ENCODE peak calls at places on chromosomes 3 and 15, in nine cellular contexts. L is stomach; R is right lobe of liver; X is Panc1; Z is breast epithelium; S is hepatocyte; Y is cardiac muscle cell; V is CD4-positive, CD25-positive, alpha-beta regulatory T cell; F is foreskin keratinocyte. J is an unnamed sample.

GRCh38 chr3:8987673-8988655 is 24.7 kb upstream of the RAD18 start:
- DNase-seq in L (peak; percentile 76), R (no peak), X (no peak), Z (peak; percentile 68), S (peak; percentile 82), Y (peak; percentile 74), V (peak; percentile 58), F (no peak), J (peak; percentile 19)

GRCh38 chr15:76973362-76973743 is 21.6 kb upstream of the PSTPIP1 start:
- DNase-seq in L (no peak), R (no peak), X (peak; percentile 15), Z (no peak), S (no peak), Y (peak; percentile 72), V (peak; percentile 45), F (no peak), J (peak; percentile 37)

GRCh38 chr15:42273099-42273899 is at the start of the genes GANC and TMEM87A:
- DNase-seq in L (peak; percentile 98), R (peak; percentile 99), X (peak; percentile 97), Z (peak; percentile 96), S (peak; percentile 99), Y (peak; percentile 99), V (peak; percentile 94), F (peak; percentile 96), J (peak; percentile 92)

GRCh38 chr15:32908135-32908801 is 190.5 kb downstream of the GREM1 start:
- DNase-seq in L (no peak), R (no peak), X (no peak), Z (no peak), S (peak; percentile 7), Y (peak; percentile 81), V (no peak), F (no peak), J (no peak)

GRCh38 chr3:133934073-133934970 is 38.6 kb upstream of the RAB6B start:
- DNase-seq in L (peak; percentile 47), R (no peak), X (no peak), Z (no peak), S (peak; percentile 40), Y (no peak), V (no peak), F (no peak), J (no peak)

GRCh38 chr3:116474356-116475200 is 29.3 kb upstream of the LSAMP start:
- DNase-seq in L (no peak), R (no peak), X (no peak), Z (no peak), S (no peak), Y (no peak), V (no peak), F (no peak), J (no peak)

GRCh38 chr3:102866845-102867244 is 432.0 kb downstream of the ZPLD1 start:
- DNase-seq in L (no peak), R (no peak), X (no peak), Z (no peak), S (no peak), Y (no peak), V (no peak), F (no peak), J (no peak)

GRCh38 chr15:98657721-98658120 is 9.4 kb downstream of the IGF1R start:
- DNase-seq in L (no peak), R (no peak), X (no peak), Z (no peak), S (no peak), Y (no peak), V (no peak), F (peak; percentile 68), J (no peak)

GRCh38 chr3:45688194-45688881 is 858 bp upstream of the SACM1L start:
- DNase-seq in L (no peak), R (no peak), X (no peak), Z (no peak), S (peak; percentile 61), Y (peak; percentile 35), V (no peak), F (no peak), J (no peak)

GRCh38 chr3:11288786-11289637 is 16.8 kb downstream of the ATG7 start:
- DNase-seq in L (no peak), R (no peak), X (peak; percentile 87), Z (no peak), S (peak; percentile 47), Y (peak; percentile 96), V (no peak), F (peak; percentile 94), J (no peak)
- H3K4me1 ChIP-seq in L (peaks cover 24% of the 10 kb centered on the region), R (no peaks in the 10 kb centered on the region), X (peaks cover 36% of the 10 kb centered on the region), Z (peaks cover 17% of the 10 kb centered on the region), S (peaks cover 16% of the 10 kb centered on the region), Y (peaks cover 9% of the 10 kb centered on the region), V (peaks cover 46% of the 10 kb centered on the region), F (peaks cover 46% of the 10 kb centered on the region), J (peaks cover 24% of the 10 kb centered on the region)

GRCh38 chr3:30632065-30632464 is 25.7 kb downstream of the TGFBR2 start:
- DNase-seq in L (no peak), R (no peak), X (no peak), Z (no peak), S (no peak), Y (peak; percentile 49), V (no peak), F (no peak), J (no peak)
- H3K27ac ChIP-seq in L (peak overlapping the region; percentile 73), R (peak overlapping the region; percentile 92), X (no peak overlapping the region), Z (peak overlapping the region; percentile 49), S (peak overlapping the region; percentile 32), Y (no peak overlapping the region), V (peak overlapping the region; percentile 82), F (no peak overlapping the region), J (peak overlapping the region; percentile 61)

DNA sequence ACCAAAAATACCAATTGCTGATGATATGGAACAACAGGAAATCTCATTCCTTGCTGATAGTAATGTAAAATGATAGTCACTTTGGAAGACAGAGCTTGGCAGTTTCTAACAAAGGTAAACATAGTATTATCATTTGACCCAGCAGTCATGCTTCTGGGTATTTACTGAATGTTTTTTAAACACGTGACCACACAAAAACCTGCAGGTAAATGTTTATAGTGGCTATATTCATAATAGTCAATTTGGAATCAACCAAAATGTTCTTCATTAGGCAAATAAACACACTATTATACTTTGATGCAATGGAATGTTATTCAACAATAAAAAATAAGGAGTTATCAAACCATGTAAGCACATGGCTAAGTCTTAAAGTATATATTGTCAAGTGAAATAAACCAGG is 24.1 kb upstream of the GOLGA8A start:
- DNase-seq in L (no peak), R (no peak), X (no peak), Z (no peak), S (no peak), Y (no peak), V (no peak), F (no peak), J (no peak)
- H3K27me3 ChIP-seq in L (no peaks in the 10 kb centered on the region), R (no peaks in the 10 kb centered on the region), X (peaks cover 10% of the 10 kb centered on the region), Z (no peaks in the 10 kb centered on the region), S (no peaks in the 10 kb centered on the region), Y (peaks cover 38% of the 10 kb centered on the region), V (peaks cover 10% of the 10 kb centered on the region), F (peaks cover 51% of the 10 kb centered on the region), J (no peaks in the 10 kb centered on the region)

GRCh38 chr15:90209591-90209990 is 8.5 kb downstream of the SEMA4B start:
- DNase-seq in L (no peak), R (no peak), X (no peak), Z (no peak), S (no peak), Y (no peak), V (no peak), F (no peak), J (no peak)

GRCh38 chr15:90211440-90212168 is 10.5 kb downstream of the SEMA4B start:
- DNase-seq in L (peak; percentile 79), R (no peak), X (no peak), Z (no peak), S (peak; percentile 86), Y (no peak), V (no peak), F (peak; percentile 88), J (no peak)

GRCh38 chr15:90211009-90211408 is 9.9 kb downstream of the SEMA4B start:
- DNase-seq in L (no peak), R (no peak), X (no peak), Z (no peak), S (no peak), Y (no peak), V (no peak), F (no peak), J (no peak)

GRCh38 chr15:90212221-90213079 is 11.3 kb downstream of the SEMA4B start:
- DNase-seq in L (peak; percentile 76), R (no peak), X (no peak), Z (peak; percentile 82), S (peak; percentile 4), Y (no peak), V (no peak), F (peak; percentile 91), J (no peak)

GRCh38 chr15:90210593-90210992 is 9.5 kb downstream of the SEMA4B start:
- DNase-seq in L (peak; percentile 65), R (no peak), X (no peak), Z (no peak), S (no peak), Y (no peak), V (no peak), F (no peak), J (no peak)
- H3K4me1 ChIP-seq in L (peaks cover 48% of the 10 kb centered on the region), R (no peaks in the 10 kb centered on the region), X (peaks cover 98% of the 10 kb centered on the region), Z (peaks cover 12% of the 10 kb centered on the region), S (peaks cover 27% of the 10 kb centered on the region), Y (peaks cover 27% of the 10 kb centered on the region), V (peaks cover 7% of the 10 kb centered on the region), F (peaks cover 49% of the 10 kb centered on the region), J (peaks cover 9% of the 10 kb centered on the region)

GRCh38 chr3:11544413-11545181 is 99.1 kb downstream of the VGLL4 start:
- DNase-seq in L (peak; percentile 44), R (peak; percentile 49), X (no peak), Z (peak; percentile 51), S (no peak), Y (peak; percentile 42), V (no peak), F (no peak), J (no peak)
- H3K27ac ChIP-seq in L (peak overlapping the region; percentile 46), R (no peak overlapping the region), X (peak overlapping the region; percentile 68), Z (peak overlapping the region; percentile 84), S (peak overlapping the region; percentile 43), Y (peak overlapping the region; percentile 69), V (no peak overlapping the region), F (no peak overlapping the region), J (no peak overlapping the region)

DNA sequence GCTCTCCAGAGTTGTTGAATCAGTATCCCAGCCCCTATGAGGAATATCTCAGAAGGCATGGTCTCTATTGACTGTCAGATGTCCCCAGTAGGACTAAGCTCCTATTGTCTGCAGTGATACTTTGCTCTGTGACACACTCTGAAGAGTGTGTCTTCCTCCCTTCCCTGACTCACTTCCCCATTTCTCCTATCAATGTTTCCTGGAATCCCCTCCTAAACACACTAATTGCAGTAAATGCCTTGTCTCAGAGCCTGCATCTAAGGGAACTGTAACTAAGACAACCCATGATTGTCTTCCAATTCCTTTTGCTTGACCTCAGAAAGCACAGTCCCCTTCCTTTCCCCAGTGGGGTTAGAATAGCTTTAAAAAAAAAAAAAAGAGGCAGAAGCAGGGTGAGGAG is 397.3 kb upstream of the PROK2 start:
- DNase-seq in L (no peak), R (no peak), X (no peak), Z (no peak), S (no peak), Y (no peak), V (no peak), F (no peak), J (no peak)
- H3K27me3 ChIP-seq in L (no peaks in the 10 kb centered on the region), R (no peaks in the 10 kb centered on the region), X (no peaks in the 10 kb centered on the region), Z (no peaks in the 10 kb centered on the region), S (no peaks in the 10 kb centered on the region), Y (peaks cover 3% of the 10 kb centered on the region), V (peaks cover 12% of the 10 kb centered on the region), F (peaks cover 47% of the 10 kb centered on the region), J (no peaks in the 10 kb centered on the region)

GRCh38 chr3:30631237-30631961 is 25.0 kb downstream of the TGFBR2 start:
- DNase-seq in L (no peak), R (no peak), X (no peak), Z (no peak), S (no peak), Y (peak; percentile 66), V (peak; percentile 76), F (no peak), J (no peak)
- H3K4me1 ChIP-seq in L (peaks cover 61% of the 10 kb centered on the region), R (no peaks in the 10 kb centered on the region), X (peaks cover 19% of the 10 kb centered on the region), Z (peaks cover 6% of the 10 kb centered on the region), S (peaks cover 17% of the 10 kb centered on the region), Y (peaks cover 12% of the 10 kb centered on the region), V (peaks cover 98% of the 10 kb centered on the region), F (peaks cover 32% of the 10 kb centered on the region), J (peaks cover 88% of the 10 kb centered on the region)